ENCODE peak calls at places on chromosome 22, in nine cellular contexts. One of them, this sample, is unnamed.

GRCh38 chr22:43481528-43482309 is 69.9 kb downstream of the MPPED1 start:
- DNase-seq in NCI-H1105 treated with DMSO at 0.1 percent for 48 hours: peak
- DNase-seq in Right ventricle myocardium superior: no peak
- DNase-seq in NCI-H510A treated with DMSO at 0.1 percent for 48 hours: no peak
- DNase-seq in left ventricle myocardium inferior: no peak
- DNase-seq in WTC11: no peak
- DNase-seq in HFF-Myc: no peak
- DNase-seq in B cell: peak
- DNase-seq in neural progenitor cell: peak
- DNase-seq in this sample: no peak

GRCh38 chr22:19639610-19640135 is 74.6 kb upstream of the SEPTIN5 start:
- DNase-seq in left ventricle myocardium inferior: no peak
- DNase-seq in Right ventricle myocardium superior: no peak
- DNase-seq in NCI-H510A treated with DMSO at 0.1 percent for 48 hours: no peak
- DNase-seq in NCI-H1105 treated with DMSO at 0.1 percent for 48 hours: no peak
- DNase-seq in neural progenitor cell: no peak
- DNase-seq in WTC11: no peak
- DNase-seq in B cell: no peak
- DNase-seq in HFF-Myc: no peak
- DNase-seq in this sample: no peak

GRCh38 chr22:41341990-41342389 is 39.8 kb upstream of the TEF start:
- DNase-seq in neural progenitor cell: no peak
- DNase-seq in NCI-H1105 treated with DMSO at 0.1 percent for 48 hours: no peak
- DNase-seq in HFF-Myc: no peak
- DNase-seq in B cell: no peak
- DNase-seq in WTC11: no peak
- DNase-seq in Right ventricle myocardium superior: no peak
- DNase-seq in left ventricle myocardium inferior: no peak
- DNase-seq in NCI-H510A treated with DMSO at 0.1 percent for 48 hours: no peak
- DNase-seq in this sample: no peak

GRCh38 chr22:29833392-29833949 is 4.6 kb downstream of the ASCC2 start:
- DNase-seq in HFF-Myc: no peak
- DNase-seq in B cell: no peak
- DNase-seq in WTC11: no peak
- DNase-seq in neural progenitor cell: no peak
- DNase-seq in NCI-H510A treated with DMSO at 0.1 percent for 48 hours: no peak
- DNase-seq in NCI-H1105 treated with DMSO at 0.1 percent for 48 hours: no peak
- DNase-seq in left ventricle myocardium inferior: no peak
- DNase-seq in Right ventricle myocardium superior: no peak
- DNase-seq in this sample: no peak

GRCh38 chr22:18000441-18001039 is 23.8 kb downstream of the MICAL3 start:
- DNase-seq in NCI-H510A treated with DMSO at 0.1 percent for 48 hours: no peak
- DNase-seq in WTC11: peak
- DNase-seq in HFF-Myc: no peak
- DNase-seq in left ventricle myocardium inferior: no peak
- DNase-seq in Right ventricle myocardium superior: peak
- DNase-seq in NCI-H1105 treated with DMSO at 0.1 percent for 48 hours: peak
- DNase-seq in B cell: peak
- DNase-seq in neural progenitor cell: peak
- DNase-seq in this sample: no peak

GRCh38 chr22:47129902-47130301 is 367.5 kb downstream of the TBC1D22A start:
- DNase-seq in HFF-Myc: no peak
- DNase-seq in left ventricle myocardium inferior: peak
- DNase-seq in B cell: no peak
- DNase-seq in NCI-H510A treated with DMSO at 0.1 percent for 48 hours: no peak
- DNase-seq in WTC11: no peak
- DNase-seq in neural progenitor cell: no peak
- DNase-seq in Right ventricle myocardium superior: peak
- DNase-seq in NCI-H1105 treated with DMSO at 0.1 percent for 48 hours: no peak
- DNase-seq in this sample: no peak

GRCh38 chr22:49632199-49633009 is 195.3 kb downstream of the BRD1 start:
- DNase-seq in B cell: no peak
- DNase-seq in Right ventricle myocardium superior: peak
- DNase-seq in NCI-H1105 treated with DMSO at 0.1 percent for 48 hours: peak
- DNase-seq in NCI-H510A treated with DMSO at 0.1 percent for 48 hours: peak
- DNase-seq in left ventricle myocardium inferior: peak
- DNase-seq in WTC11: peak
- DNase-seq in HFF-Myc: no peak
- DNase-seq in neural progenitor cell: peak
- DNase-seq in this sample: no peak

GRCh38 chr22:29031236-29031982 is 30.2 kb downstream of the C22orf31 start:
- DNase-seq in left ventricle myocardium inferior: no peak
- DNase-seq in NCI-H1105 treated with DMSO at 0.1 percent for 48 hours: no peak
- DNase-seq in WTC11: no peak
- DNase-seq in B cell: no peak
- DNase-seq in Right ventricle myocardium superior: peak
- DNase-seq in HFF-Myc: peak
- DNase-seq in neural progenitor cell: peak
- DNase-seq in NCI-H510A treated with DMSO at 0.1 percent for 48 hours: no peak
- DNase-seq in this sample: peak